ENCODE peak calls at places on chromosomes 12 and 14, in ten cellular contexts. U is tibial artery, Q is body of pancreas, M is left lung, C is astrocyte of the spinal cord, H is lower lobe of right lung, D is PC-9, P is RWPE1, K is AG04450, Z is pancreas. T is an unnamed sample.

GRCh38 chr12:77648716-77649115 is 182.0 kb upstream of the NAV3 start:
- DNase-seq in U (no peak), Q (no peak), M (no peak), C (no peak), H (no peak), D (no peak), P (no peak), K (no peak), Z (no peak), T (no peak)

GRCh38 chr14:95296595-95297365 is 22.9 kb downstream of the CLMN start:
- DNase-seq in U (peak), Q (no peak), M (no peak), C (no peak), H (no peak), D (no peak), P (no peak), K (no peak), Z (no peak), T (no peak)

GRCh38 chr14:22462923-22463322 is 126.1 kb downstream of the DAD1 start:
- DNase-seq in U (no peak), Q (no peak), M (no peak), C (no peak), H (no peak), D (no peak), P (no peak), K (no peak), Z (no peak), T (no peak)

GRCh38 chr12:51848843-51849735 is 571 bp upstream of the FIGNL2 start:
- DNase-seq in U (no peak), Q (no peak), M (no peak), C (no peak), H (no peak), D (no peak), P (no peak), K (no peak), Z (no peak), T (no peak)

GRCh38 chr12:106063826-106064575 is 74.8 kb downstream of the NUAK1 start:
- DNase-seq in U (no peak), Q (no peak), M (no peak), C (no peak), H (no peak), D (no peak), P (no peak), K (no peak), Z (no peak), T (no peak)

GRCh38 chr12:47561746-47562145 is 144.1 kb downstream of the RPAP3 start:
- DNase-seq in U (no peak), Q (no peak), M (no peak), C (no peak), H (no peak), D (no peak), P (peak), K (no peak), Z (no peak), T (no peak)

GRCh38 chr14:52051251-52051650 is 17.6 kb downstream of the NID2 start:
- DNase-seq in U (no peak), Q (no peak), M (no peak), C (no peak), H (no peak), D (no peak), P (no peak), K (no peak), Z (no peak), T (no peak)

GRCh38 chr12:16347391-16348298 is at the start of gene MGST1:
- DNase-seq in U (peak), Q (peak), M (peak), C (peak), H (peak), D (peak), P (peak), K (no peak), Z (peak), T (no peak)

GRCh38 chr12:3698218-3698974 is 54.5 kb downstream of the CRACR2A start:
- DNase-seq in U (no peak), Q (no peak), M (no peak), C (peak), H (no peak), D (no peak), P (peak), K (peak), Z (no peak), T (no peak)

GRCh38 chr12:7219599-7220243 is 30.2 kb downstream of the PEX5 start:
- DNase-seq in U (no peak), Q (peak), M (peak), C (peak), H (peak), D (peak), P (peak), K (peak), Z (peak), T (peak)

GRCh38 chr12:76346236-76346635 is 2.0 kb downstream of the BBS10 start:
- DNase-seq in U (no peak), Q (no peak), M (no peak), C (no peak), H (no peak), D (no peak), P (no peak), K (no peak), Z (no peak), T (no peak)

GRCh38 chr12:76345569-76345968 is 2.6 kb downstream of the BBS10 start:
- DNase-seq in U (no peak), Q (no peak), M (no peak), C (no peak), H (no peak), D (no peak), P (no peak), K (no peak), Z (no peak), T (no peak)

GRCh38 chr12:76337583-76337982 is 10.6 kb downstream of the BBS10 start:
- DNase-seq in U (no peak), Q (no peak), M (no peak), C (peak), H (no peak), D (no peak), P (no peak), K (no peak), Z (no peak), T (no peak)

GRCh38 chr12:76340680-76341435 is 7.4 kb downstream of the BBS10 start:
- DNase-seq in U (no peak), Q (peak), M (no peak), C (no peak), H (no peak), D (no peak), P (no peak), K (no peak), Z (no peak), T (no peak)

GRCh38 chr12:76341436-76342030 is 6.7 kb downstream of the BBS10 start:
- DNase-seq in U (no peak), Q (no peak), M (no peak), C (peak), H (no peak), D (no peak), P (peak), K (no peak), Z (no peak), T (no peak)
- TF ChIP-seq CTCF in U (no peak), Q (no peak), M (no peak), C (no peak), H (no peak), D (no peak), P (no peak), K (no peak), Z (no peak), T (no peak)

DNA sequence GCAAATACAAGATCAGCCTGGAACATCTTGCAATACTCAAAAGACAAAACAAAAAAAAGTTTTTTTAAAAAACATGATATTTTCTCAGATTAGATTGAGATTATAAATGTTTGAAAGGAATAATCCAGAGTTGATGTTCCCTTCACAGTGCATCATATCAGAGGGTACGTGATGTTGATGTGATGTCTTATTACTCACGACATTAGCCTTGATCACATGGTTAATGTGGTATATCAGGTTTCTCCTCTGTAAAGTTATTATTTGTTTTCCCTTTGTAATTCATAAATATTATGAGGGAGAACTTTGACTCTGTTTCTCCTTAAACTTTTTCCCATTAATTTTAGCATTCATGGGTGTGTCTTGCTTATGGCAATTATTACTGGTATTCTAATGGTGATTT is 26.6 kb downstream of the LIMA1 start:
- DNase-seq in U (no peak), Q (no peak), M (no peak), C (no peak), H (no peak), D (no peak), P (no peak), K (no peak), Z (no peak), T (no peak)
- TF ChIP-seq CTCF in U (no peak), Q (no peak), M (no peak), C (no peak), H (no peak), D (no peak), P (no peak), K (no peak), Z (no peak), T (no peak)

GRCh38 chr12:80313184-80313583 is 130.9 kb upstream of the PTPRQ start:
- DNase-seq in U (no peak), Q (no peak), M (no peak), C (no peak), H (no peak), D (no peak), P (no peak), K (no peak), Z (no peak), T (no peak)
- TF ChIP-seq CTCF in U (no peak), Q (no peak), M (no peak), C (no peak), H (no peak), D (peak), P (no peak), K (no peak), Z (no peak), T (no peak)

DNA sequence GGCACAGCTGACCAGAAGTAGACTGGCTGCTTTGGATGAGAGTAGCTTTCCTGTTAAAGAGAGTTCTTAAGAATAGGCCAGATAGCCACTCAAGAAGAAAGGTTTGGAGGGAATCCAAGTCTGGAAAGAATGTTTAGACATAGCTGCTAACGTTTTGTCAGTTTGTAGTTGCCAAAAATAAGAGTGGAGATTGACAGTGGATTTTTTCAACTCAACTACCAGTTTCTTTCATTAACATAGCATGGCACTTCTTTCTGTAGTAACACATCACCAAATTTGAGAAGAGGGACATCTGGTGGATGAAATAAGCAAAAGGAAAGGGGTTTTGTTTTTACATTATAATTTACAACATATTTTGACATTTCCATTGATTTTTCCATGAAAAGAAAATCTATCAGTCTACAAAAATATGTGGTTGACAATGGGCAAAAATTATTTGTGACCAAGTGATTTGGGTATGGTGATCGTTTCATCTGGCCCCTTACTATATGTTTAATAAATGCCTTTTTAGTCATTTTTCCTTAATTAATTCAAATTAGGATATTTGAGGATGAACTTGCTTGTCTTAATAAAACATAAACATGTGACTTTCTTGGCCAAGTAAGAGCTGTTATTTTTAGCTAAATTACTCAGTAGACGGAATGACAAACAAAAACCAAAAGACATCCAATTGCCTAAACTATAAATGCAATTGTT is 71.1 kb downstream of the PTPRR start:
- DNase-seq in U (no peak), Q (no peak), M (no peak), C (peak), H (no peak), D (no peak), P (peak), K (no peak), Z (no peak), T (no peak)
- TF ChIP-seq CTCF in U (peak), Q (no peak), M (peak), C (peak), H (peak), D (peak), P (peak), K (peak), Z (no peak), T (no peak)

GRCh38 chr12:48978291-48978740 is at the start of gene WNT1:
- DNase-seq in U (no peak), Q (no peak), M (no peak), C (no peak), H (no peak), D (no peak), P (no peak), K (no peak), Z (no peak), T (peak)
- TF ChIP-seq CTCF in U (no peak), Q (no peak), M (no peak), C (no peak), H (peak), D (no peak), P (peak), K (no peak), Z (no peak), T (peak)

GRCh38 chr14:90601521-90601920 is 204.7 kb downstream of the CALM1 start:
- DNase-seq in U (no peak), Q (no peak), M (no peak), C (no peak), H (no peak), D (no peak), P (no peak), K (no peak), Z (no peak), T (no peak)

GRCh38 chr14:90597961-90598360 is 201.1 kb downstream of the CALM1 start:
- DNase-seq in U (no peak), Q (no peak), M (no peak), C (no peak), H (no peak), D (no peak), P (no peak), K (no peak), Z (no peak), T (no peak)

GRCh38 chr14:90600619-90601018 is 203.8 kb downstream of the CALM1 start:
- DNase-seq in U (no peak), Q (no peak), M (no peak), C (no peak), H (no peak), D (no peak), P (no peak), K (no peak), Z (no peak), T (no peak)

GRCh38 chr14:90599339-90599738 is 202.5 kb downstream of the CALM1 start:
- DNase-seq in U (no peak), Q (no peak), M (no peak), C (no peak), H (no peak), D (peak), P (no peak), K (no peak), Z (no peak), T (no peak)

GRCh38 chr14:90599748-90600507 is 203.1 kb downstream of the CALM1 start:
- DNase-seq in U (no peak), Q (no peak), M (no peak), C (peak), H (no peak), D (peak), P (no peak), K (no peak), Z (no peak), T (no peak)
- TF ChIP-seq CTCF in U (peak), Q (no peak), M (no peak), C (peak), H (no peak), D (no peak), P (no peak), K (no peak), Z (no peak), T (no peak)

GRCh38 chr14:101229666-101230065 is 326.1 kb upstream of the RTL1 start:
- DNase-seq in U (no peak), Q (no peak), M (no peak), C (no peak), H (no peak), D (no peak), P (no peak), K (no peak), Z (no peak), T (no peak)
- TF ChIP-seq CTCF in U (no peak), Q (no peak), M (no peak), C (no peak), H (no peak), D (no peak), P (no peak), K (no peak), Z (no peak), T (no peak)

DNA sequence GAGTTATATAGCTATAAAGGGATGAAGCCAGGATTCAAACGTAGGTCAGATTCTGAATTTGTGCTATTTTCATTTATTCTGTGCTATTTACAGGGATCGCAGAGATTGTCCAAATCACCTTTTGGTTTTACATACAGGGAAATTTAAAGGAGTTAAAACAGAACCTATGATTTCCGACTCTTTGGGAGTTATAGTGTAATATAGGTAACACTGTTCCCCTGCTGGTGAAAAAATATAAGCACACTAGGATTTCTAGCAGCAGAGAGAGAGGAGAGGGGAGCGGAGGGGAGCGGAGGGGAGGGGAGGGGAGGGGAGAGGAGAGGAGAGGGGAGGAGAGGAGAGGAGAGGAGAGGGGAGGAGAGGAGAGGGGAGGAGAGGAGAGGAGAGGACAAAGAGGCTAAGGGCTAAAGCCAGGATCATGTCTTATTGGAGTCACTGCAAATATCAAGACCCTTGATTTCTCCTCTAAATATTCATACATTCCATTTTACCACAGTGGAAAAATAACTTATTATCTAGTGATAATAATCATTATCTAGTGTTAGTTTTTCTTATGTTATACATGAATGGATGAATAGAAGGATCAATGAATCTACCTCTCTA is 46.2 kb upstream of the KCNH5 start:
- DNase-seq in U (no peak), Q (no peak), M (no peak), C (no peak), H (no peak), D (no peak), P (no peak), K (no peak), Z (no peak), T (no peak)
- TF ChIP-seq CTCF in U (no peak), Q (no peak), M (no peak), C (no peak), H (no peak), D (no peak), P (no peak), K (peak), Z (no peak), T (no peak)

GRCh38 chr14:93984987-93985410 is 8.6 kb upstream of the ASB2 start:
- DNase-seq in U (peak), Q (peak), M (no peak), C (peak), H (peak), D (no peak), P (peak), K (peak), Z (peak), T (no peak)
- TF ChIP-seq CTCF in U (peak), Q (peak), M (no peak), C (peak), H (no peak), D (no peak), P (no peak), K (peak), Z (no peak), T (no peak)

GRCh38 chr12:119225454-119225853 is 46.7 kb downstream of the HSPB8 start:
- DNase-seq in U (no peak), Q (no peak), M (no peak), C (no peak), H (no peak), D (no peak), P (no peak), K (no peak), Z (no peak), T (no peak)
- TF ChIP-seq CTCF in U (no peak), Q (no peak), M (no peak), C (no peak), H (no peak), D (no peak), P (no peak), K (no peak), Z (no peak), T (no peak)